ENCODE peak calls at places on chromosomes 4 and X, in seven cellular contexts. H is nephron progenitor cell, E is OCI-LY7, L is AG09319, Z is neural progenitor cell, W is BJ, V is right lobe of liver. M is an unnamed sample.

GRCh38 chrX:20729421-20729820 is 462.7 kb upstream of the RPS6KA3 start:
- DNase-seq in H (no peak), E (no peak), L (no peak), Z (no peak), W (no peak), V (no peak), M (no peak)

GRCh38 chrX:30530591-30530990 is 47.0 kb downstream of the TASL start:
- DNase-seq in H (no peak), E (no peak), L (no peak), Z (no peak), W (no peak), V (no peak), M (no peak)

GRCh38 chr4:77358315-77358928 is 201.4 kb downstream of the CCNG2 start:
- DNase-seq in H (peak; percentile 22), E (peak; percentile 42), L (no peak), Z (peak; percentile 68), W (no peak), V (no peak), M (no peak)

GRCh38 chr4:162347492-162348213 is 183.9 kb upstream of the FSTL5 start:
- DNase-seq in H (no peak), E (no peak), L (no peak), Z (no peak), W (no peak), V (no peak), M (no peak)

GRCh38 chr4:1675802-1676137 is 8.3 kb downstream of the FAM53A start:
- DNase-seq in H (no peak), E (no peak), L (no peak), Z (no peak), W (no peak), V (no peak), M (no peak)

GRCh38 chrX:119482497-119483480 is 14.5 kb downstream of the SLC25A5 start:
- DNase-seq in H (peak; percentile 58), E (no peak), L (no peak), Z (peak; percentile 65), W (no peak), V (peak; percentile 71), M (no peak)

GRCh38 chrX:8607326-8607725 is 124.6 kb downstream of the ANOS1 start:
- DNase-seq in H (no peak), E (no peak), L (no peak), Z (no peak), W (no peak), V (no peak), M (no peak)

GRCh38 chr4:112492321-112492720 is 23.7 kb downstream of the NEUROG2 start:
- DNase-seq in H (no peak), E (no peak), L (no peak), Z (no peak), W (no peak), V (no peak), M (no peak)

GRCh38 chr4:159191989-159192388 is 89.1 kb downstream of the RAPGEF2 start:
- DNase-seq in H (no peak), E (peak; percentile 25), L (no peak), Z (peak; percentile 70), W (no peak), V (no peak), M (no peak)

GRCh38 chr4:112888617-112889016 is 160.8 kb upstream of the ANK2 start:
- DNase-seq in H (no peak), E (no peak), L (no peak), Z (no peak), W (no peak), V (no peak), M (no peak)

GRCh38 chrX:108186811-108187210 is 95.2 kb downstream of the ATG4A start:
- DNase-seq in H (no peak), E (no peak), L (peak; percentile 16), Z (no peak), W (peak; percentile 11), V (no peak), M (no peak)

GRCh38 chr4:52260507-52261302 is 209.6 kb downstream of the SPATA18 start:
- DNase-seq in H (peak; percentile 7), E (peak; percentile 1), L (no peak), Z (no peak), W (no peak), V (no peak), M (no peak)

GRCh38 chrX:150363561-150364346 is 637 bp downstream of the MAMLD1 start:
- DNase-seq in H (peak; percentile 32), E (no peak), L (no peak), Z (peak; percentile 63), W (no peak), V (peak; percentile 51), M (no peak)

GRCh38 chr4:67744561-67745283 is 9.5 kb downstream of the GNRHR start:
- DNase-seq in H (no peak), E (no peak), L (no peak), Z (no peak), W (no peak), V (no peak), M (no peak)

GRCh38 chr4:78592104-78592783 is 40.7 kb downstream of the ANXA3 start:
- DNase-seq in H (no peak), E (peak; percentile 30), L (no peak), Z (peak; percentile 19), W (no peak), V (no peak), M (no peak)

GRCh38 chr4:105666693-105667092 is 41.8 kb downstream of the INTS12 start:
- DNase-seq in H (no peak), E (peak; percentile 19), L (no peak), Z (peak; percentile 55), W (no peak), V (no peak), M (no peak)
- TF ChIP-seq CTCF in H (no peak), E (peak; percentile 65), L (no peak), Z (peak; percentile 61), W (no peak), V (peak; percentile 74), M (no peak)

DNA sequence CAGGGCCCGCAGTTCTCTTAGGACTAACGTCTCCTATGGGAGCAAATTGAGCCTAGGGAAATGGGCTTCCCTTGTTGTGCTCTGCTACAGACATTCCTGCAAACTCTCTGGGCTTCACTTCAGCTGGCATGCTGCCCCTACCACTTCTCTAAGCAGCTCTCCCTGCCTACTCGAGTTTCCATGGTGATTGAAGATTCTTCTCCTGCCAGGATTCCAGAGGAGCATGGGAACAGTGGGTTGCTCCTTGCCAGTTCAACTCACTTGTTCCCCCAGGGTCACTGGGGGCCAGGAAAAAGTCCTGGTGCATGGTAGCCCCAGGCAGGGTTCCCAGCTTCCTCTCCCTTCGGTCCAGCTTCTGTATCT is 21.1 kb upstream of the WDR17 start:
- DNase-seq in H (no peak), E (no peak), L (no peak), Z (no peak), W (no peak), V (no peak), M (no peak)
- TF ChIP-seq CTCF in H (no peak), E (no peak), L (no peak), Z (no peak), W (no peak), V (no peak), M (no peak)

DNA sequence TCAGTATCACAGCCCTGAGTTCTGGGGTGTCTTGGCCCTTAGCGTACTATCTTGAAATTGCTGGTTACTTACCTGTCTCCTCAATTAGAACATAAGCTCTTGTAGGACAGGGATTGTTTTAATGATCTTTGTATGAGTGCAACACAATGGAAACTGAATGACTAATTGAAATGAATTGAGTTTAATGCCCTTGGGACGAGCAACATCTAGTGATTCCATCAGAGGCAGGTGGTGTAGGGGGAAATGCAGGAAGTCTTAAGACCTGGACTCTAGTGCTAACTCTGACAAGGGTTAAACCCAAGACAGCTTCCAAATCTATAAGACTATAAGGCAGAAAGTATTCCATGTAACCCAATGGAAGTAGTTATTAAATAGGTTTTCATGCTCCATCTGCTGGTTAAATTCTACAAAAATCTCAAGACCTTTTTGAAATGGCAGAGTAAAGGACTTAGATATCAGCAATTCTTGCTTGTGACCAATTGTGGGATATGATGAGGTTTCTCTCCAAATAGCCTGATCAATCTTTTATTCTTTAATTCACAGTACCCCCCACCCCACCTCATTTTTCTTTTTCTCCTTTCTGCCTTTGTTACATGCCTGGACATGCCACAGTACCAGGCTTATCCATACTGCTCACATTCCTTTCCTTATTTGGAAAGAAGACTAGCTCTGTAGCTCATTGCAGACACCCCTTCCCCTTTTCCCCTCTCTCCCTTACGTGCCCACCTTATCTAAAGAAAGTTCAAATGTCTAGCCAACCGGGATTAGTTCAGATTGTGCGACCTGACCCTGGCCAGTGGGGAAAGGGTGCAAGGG is 340.8 kb downstream of the PAPSS1 start:
- DNase-seq in H (no peak), E (no peak), L (no peak), Z (no peak), W (no peak), V (no peak), M (no peak)
- TF ChIP-seq CTCF in H (no peak), E (no peak), L (peak; percentile 13), Z (no peak), W (no peak), V (no peak), M (no peak)

GRCh38 chrX:137930562-137930961 is 364.6 kb downstream of the ZIC3 start:
- DNase-seq in H (no peak), E (no peak), L (no peak), Z (no peak), W (no peak), V (no peak), M (no peak)

GRCh38 chrX:137929951-137930350 is 364.0 kb downstream of the ZIC3 start:
- DNase-seq in H (no peak), E (no peak), L (no peak), Z (no peak), W (no peak), V (no peak), M (no peak)

GRCh38 chrX:137926090-137926489 is 360.2 kb downstream of the ZIC3 start:
- DNase-seq in H (peak; percentile 15), E (peak; percentile 5), L (no peak), Z (peak; percentile 47), W (no peak), V (no peak), M (no peak)
- TF ChIP-seq CTCF in H (peak; percentile 61), E (peak; percentile 62), L (no peak), Z (peak; percentile 68), W (no peak), V (no peak), M (no peak)

GRCh38 chrX:6778547-6779231 is 243.8 kb upstream of the VCX3A start:
- DNase-seq in H (peak; percentile 2), E (no peak), L (no peak), Z (peak; percentile 1), W (no peak), V (peak; percentile 39), M (no peak)
- TF ChIP-seq CTCF in H (no peak), E (no peak), L (no peak), Z (no peak), W (no peak), V (no peak), M (no peak)